ENCODE peak calls at places on chromosomes 16 and 17, in eight cellular contexts. One of them, this sample, is unnamed. For H3K9me3, the result is how much of the 10 kb centered on the place peaks cover.

GRCh38 chr17:42586514-42587230 is 9.1 kb upstream of the PSMC3IP start:
- DNase-seq in right atrium auricular region: no peak
- DNase-seq in IMR-90: no peak
- DNase-seq in tibial artery: no peak
- DNase-seq in CD8-positive, alpha-beta T cell: no peak
- DNase-seq in uterus: no peak
- DNase-seq in cardiac muscle cell: no peak
- DNase-seq in heart right ventricle: no peak
- DNase-seq in this sample: no peak

GRCh38 chr16:66502020-66502913 is 47.7 kb downstream of the TK2 start:
- DNase-seq in heart right ventricle: peak
- DNase-seq in uterus: peak
- DNase-seq in right atrium auricular region: peak
- DNase-seq in cardiac muscle cell: peak
- DNase-seq in tibial artery: peak
- DNase-seq in IMR-90: peak
- DNase-seq in CD8-positive, alpha-beta T cell: no peak
- DNase-seq in this sample: peak

GRCh38 chr17:80511222-80512180 is 33.1 kb upstream of the RPTOR start:
- DNase-seq in CD8-positive, alpha-beta T cell: no peak
- DNase-seq in right atrium auricular region: no peak
- DNase-seq in IMR-90: no peak
- DNase-seq in tibial artery: no peak
- DNase-seq in cardiac muscle cell: no peak
- DNase-seq in heart right ventricle: no peak
- DNase-seq in uterus: no peak
- DNase-seq in this sample: no peak

GRCh38 chr16:12529582-12529981 is 274.1 kb downstream of the CPPED1 start:
- DNase-seq in tibial artery: no peak
- DNase-seq in right atrium auricular region: no peak
- DNase-seq in uterus: no peak
- DNase-seq in heart right ventricle: no peak
- DNase-seq in IMR-90: no peak
- DNase-seq in cardiac muscle cell: no peak
- DNase-seq in CD8-positive, alpha-beta T cell: no peak
- DNase-seq in this sample: no peak

GRCh38 chr17:43768382-43768781 is 9.8 kb upstream of the SOST start:
- DNase-seq in CD8-positive, alpha-beta T cell: no peak
- DNase-seq in cardiac muscle cell: no peak
- DNase-seq in right atrium auricular region: no peak
- DNase-seq in tibial artery: peak
- DNase-seq in uterus: no peak
- DNase-seq in heart right ventricle: peak
- DNase-seq in IMR-90: no peak
- DNase-seq in this sample: no peak

GRCh38 chr16:50151744-50152143 is 1.4 kb upstream of the TENT4B start:
- DNase-seq in cardiac muscle cell: no peak
- DNase-seq in right atrium auricular region: no peak
- DNase-seq in IMR-90: no peak
- DNase-seq in tibial artery: no peak
- DNase-seq in uterus: no peak
- DNase-seq in CD8-positive, alpha-beta T cell: no peak
- DNase-seq in heart right ventricle: peak
- DNase-seq in this sample: no peak

GRCh38 chr17:44961921-44962350 is 6.2 kb downstream of the C1QL1 start:
- DNase-seq in uterus: no peak
- DNase-seq in heart right ventricle: no peak
- DNase-seq in cardiac muscle cell: peak
- DNase-seq in IMR-90: no peak
- DNase-seq in tibial artery: no peak
- DNase-seq in right atrium auricular region: no peak
- DNase-seq in CD8-positive, alpha-beta T cell: no peak
- DNase-seq in this sample: peak

GRCh38 chr17:80997471-80998387 is 6.1 kb downstream of the CHMP6 start:
- DNase-seq in CD8-positive, alpha-beta T cell: no peak
- DNase-seq in tibial artery: no peak
- DNase-seq in right atrium auricular region: no peak
- DNase-seq in cardiac muscle cell: no peak
- DNase-seq in uterus: no peak
- DNase-seq in IMR-90: no peak
- DNase-seq in heart right ventricle: no peak
- DNase-seq in this sample: no peak

DNA sequence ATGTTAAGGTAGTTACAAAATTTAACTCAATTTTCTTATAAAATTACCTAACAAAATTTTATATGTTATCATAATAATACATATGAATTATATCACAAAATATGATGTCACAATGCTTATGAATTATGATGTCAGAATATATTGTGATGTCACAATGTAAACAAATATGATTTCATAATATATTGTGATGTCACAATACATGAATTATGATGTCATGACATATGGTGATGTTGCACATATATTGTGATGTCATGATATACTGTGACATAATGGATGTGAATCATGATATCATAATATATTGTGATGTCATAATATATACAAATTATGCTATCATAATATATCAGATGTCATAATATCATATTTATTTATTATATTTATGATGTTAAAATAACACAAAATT is 1879.9 kb downstream of the TP53TG3F start:
- DNase-seq in uterus: no peak
- DNase-seq in CD8-positive, alpha-beta T cell: no peak
- DNase-seq in tibial artery: no peak
- DNase-seq in IMR-90: no peak
- DNase-seq in heart right ventricle: no peak
- DNase-seq in right atrium auricular region: no peak
- DNase-seq in cardiac muscle cell: no peak
- DNase-seq in this sample: no peak
- H3K9me3 ChIP-seq in uterus: under half
- H3K9me3 ChIP-seq in CD8-positive, alpha-beta T cell: under half
- H3K9me3 ChIP-seq in tibial artery: under half
- H3K9me3 ChIP-seq in IMR-90: under half
- H3K9me3 ChIP-seq in heart right ventricle: under half
- H3K9me3 ChIP-seq in right atrium auricular region: under half
- H3K9me3 ChIP-seq in cardiac muscle cell: under half
- H3K9me3 ChIP-seq in this sample: under half

GRCh38 chr17:64320613-64321553 is 57.8 kb upstream of the TEX2 start:
- DNase-seq in uterus: peak
- DNase-seq in heart right ventricle: no peak
- DNase-seq in CD8-positive, alpha-beta T cell: peak
- DNase-seq in tibial artery: peak
- DNase-seq in right atrium auricular region: peak
- DNase-seq in IMR-90: peak
- DNase-seq in cardiac muscle cell: peak
- DNase-seq in this sample: no peak
- H3K27ac ChIP-seq in uterus: peak
- H3K27ac ChIP-seq in heart right ventricle: no peak
- H3K27ac ChIP-seq in CD8-positive, alpha-beta T cell: no peak
- H3K27ac ChIP-seq in tibial artery: no peak
- H3K27ac ChIP-seq in right atrium auricular region: peak
- H3K27ac ChIP-seq in IMR-90: no peak
- H3K27ac ChIP-seq in cardiac muscle cell: no peak
- H3K27ac ChIP-seq in this sample: no peak

GRCh38 chr17:69864531-69864930 is 210.5 kb upstream of the KCNJ16 start:
- DNase-seq in tibial artery: no peak
- DNase-seq in CD8-positive, alpha-beta T cell: no peak
- DNase-seq in IMR-90: peak
- DNase-seq in cardiac muscle cell: no peak
- DNase-seq in right atrium auricular region: no peak
- DNase-seq in uterus: no peak
- DNase-seq in heart right ventricle: no peak
- DNase-seq in this sample: no peak
- H3K9me3 ChIP-seq in tibial artery: under half
- H3K9me3 ChIP-seq in CD8-positive, alpha-beta T cell: under half
- H3K9me3 ChIP-seq in IMR-90: under half
- H3K9me3 ChIP-seq in cardiac muscle cell: under half
- H3K9me3 ChIP-seq in right atrium auricular region: under half
- H3K9me3 ChIP-seq in uterus: under half
- H3K9me3 ChIP-seq in heart right ventricle: under half
- H3K9me3 ChIP-seq in this sample: under half

DNA sequence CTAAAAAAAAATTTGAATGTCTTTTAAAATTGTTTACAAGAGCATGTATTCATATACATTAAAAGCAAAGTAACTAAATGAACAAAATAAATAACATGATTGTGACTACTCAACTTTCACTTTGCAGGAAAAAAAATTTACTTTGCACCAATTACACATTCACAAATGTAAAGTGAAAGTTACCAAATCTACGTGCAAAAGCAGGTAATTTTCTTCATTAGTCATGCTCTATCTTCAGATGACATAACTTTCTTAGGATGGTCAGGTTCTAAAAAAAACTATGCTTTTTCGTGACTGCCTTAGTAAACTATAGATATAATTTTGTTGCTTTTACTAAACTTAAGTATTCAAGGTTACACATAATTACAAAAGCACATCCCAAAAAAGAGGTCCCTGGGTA is 17.0 kb upstream of the ABCA10 start:
- DNase-seq in right atrium auricular region: no peak
- DNase-seq in tibial artery: no peak
- DNase-seq in IMR-90: no peak
- DNase-seq in cardiac muscle cell: no peak
- DNase-seq in uterus: no peak
- DNase-seq in CD8-positive, alpha-beta T cell: no peak
- DNase-seq in heart right ventricle: no peak
- DNase-seq in this sample: no peak
- H3K27ac ChIP-seq in right atrium auricular region: no peak
- H3K27ac ChIP-seq in tibial artery: no peak
- H3K27ac ChIP-seq in IMR-90: no peak
- H3K27ac ChIP-seq in cardiac muscle cell: no peak
- H3K27ac ChIP-seq in uterus: no peak
- H3K27ac ChIP-seq in CD8-positive, alpha-beta T cell: no peak
- H3K27ac ChIP-seq in heart right ventricle: no peak
- H3K27ac ChIP-seq in this sample: no peak

GRCh38 chr16:35516551-35516950 is 2057.1 kb downstream of the TP53TG3F start:
- DNase-seq in CD8-positive, alpha-beta T cell: no peak
- DNase-seq in IMR-90: no peak
- DNase-seq in right atrium auricular region: no peak
- DNase-seq in uterus: no peak
- DNase-seq in heart right ventricle: no peak
- DNase-seq in cardiac muscle cell: no peak
- DNase-seq in tibial artery: no peak
- DNase-seq in this sample: no peak

DNA sequence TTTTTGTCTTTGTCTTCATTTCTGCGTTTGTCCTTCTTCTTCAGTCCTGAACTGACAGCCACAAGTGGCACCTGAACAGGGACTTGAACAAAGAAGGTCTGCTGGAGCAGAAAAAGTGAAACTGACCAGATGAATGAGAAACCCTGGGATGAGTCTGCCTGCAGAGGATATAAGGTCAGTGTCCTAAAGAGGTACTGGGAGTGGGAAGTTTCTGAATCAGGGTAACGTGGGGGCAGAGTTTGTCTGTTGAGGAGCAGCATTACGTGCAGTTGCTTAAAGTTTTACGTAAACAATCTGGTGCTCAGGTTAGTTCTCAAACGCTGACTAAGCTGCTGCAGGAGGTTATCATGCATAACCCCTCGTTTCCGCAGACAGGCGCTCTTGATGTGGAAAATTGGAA is 2057.6 kb downstream of the TP53TG3F start:
- DNase-seq in CD8-positive, alpha-beta T cell: no peak
- DNase-seq in heart right ventricle: no peak
- DNase-seq in tibial artery: no peak
- DNase-seq in right atrium auricular region: no peak
- DNase-seq in cardiac muscle cell: no peak
- DNase-seq in IMR-90: no peak
- DNase-seq in uterus: no peak
- DNase-seq in this sample: no peak
- H3K9me3 ChIP-seq in CD8-positive, alpha-beta T cell: under half
- H3K9me3 ChIP-seq in heart right ventricle: under half
- H3K9me3 ChIP-seq in tibial artery: under half
- H3K9me3 ChIP-seq in right atrium auricular region: under half
- H3K9me3 ChIP-seq in cardiac muscle cell: under half
- H3K9me3 ChIP-seq in IMR-90: under half
- H3K9me3 ChIP-seq in uterus: under half
- H3K9me3 ChIP-seq in this sample: under half

GRCh38 chr17:55730808-55731207 is 8.1 kb upstream of the TMEM100 start:
- DNase-seq in heart right ventricle: no peak
- DNase-seq in cardiac muscle cell: peak
- DNase-seq in uterus: no peak
- DNase-seq in tibial artery: no peak
- DNase-seq in IMR-90: no peak
- DNase-seq in right atrium auricular region: no peak
- DNase-seq in CD8-positive, alpha-beta T cell: no peak
- DNase-seq in this sample: no peak
- H3K27ac ChIP-seq in heart right ventricle: peak
- H3K27ac ChIP-seq in cardiac muscle cell: no peak
- H3K27ac ChIP-seq in uterus: peak
- H3K27ac ChIP-seq in tibial artery: peak
- H3K27ac ChIP-seq in IMR-90: no peak
- H3K27ac ChIP-seq in right atrium auricular region: peak
- H3K27ac ChIP-seq in CD8-positive, alpha-beta T cell: no peak
- H3K27ac ChIP-seq in this sample: peak

GRCh38 chr17:9456265-9456664 is 119.4 kb downstream of the STX8 start:
- DNase-seq in IMR-90: no peak
- DNase-seq in right atrium auricular region: no peak
- DNase-seq in heart right ventricle: no peak
- DNase-seq in CD8-positive, alpha-beta T cell: no peak
- DNase-seq in cardiac muscle cell: no peak
- DNase-seq in tibial artery: no peak
- DNase-seq in uterus: no peak
- DNase-seq in this sample: no peak
- H3K9me3 ChIP-seq in IMR-90: under half
- H3K9me3 ChIP-seq in right atrium auricular region: under half
- H3K9me3 ChIP-seq in heart right ventricle: under half
- H3K9me3 ChIP-seq in CD8-positive, alpha-beta T cell: under half
- H3K9me3 ChIP-seq in cardiac muscle cell: under half
- H3K9me3 ChIP-seq in tibial artery: under half
- H3K9me3 ChIP-seq in uterus: under half
- H3K9me3 ChIP-seq in this sample: under half

This sample was measured in right lobe of liver.